ENCODE peak calls at places on chromosomes 4 and X, in seven cellular contexts. S, M, Q, N, K, T and V are unnamed samples.

GRCh38 chr4:180120114-180120513 is 2123.1 kb upstream of the TENM3 start:
- DNase-seq in S (no peak), M (no peak), Q (no peak), N (no peak), K (no peak), T (peak; percentile 13), V (no peak)

GRCh38 chrX:134603806-134604700 is 54.2 kb downstream of the PLAC1 start:
- DNase-seq in S (no peak), M (no peak), Q (no peak), N (no peak), K (no peak), T (peak; percentile 90), V (no peak)

GRCh38 chrX:11908371-11908770 is 150.3 kb downstream of the MSL3 start:
- DNase-seq in S (peak; percentile 25), M (no peak), Q (no peak), N (no peak), K (no peak), T (no peak), V (no peak)

GRCh38 chr4:99201687-99202086 is 17.4 kb downstream of the ADH6 start:
- DNase-seq in S (no peak), M (no peak), Q (no peak), N (no peak), K (no peak), T (peak; percentile 55), V (no peak)

GRCh38 chr4:168995537-168996295 is 14.3 kb downstream of the CBR4 start:
- DNase-seq in S (no peak), M (no peak), Q (no peak), N (no peak), K (no peak), T (peak; percentile 19), V (no peak)

GRCh38 chrX:129652565-129653169 is 2.1 kb downstream of the APLN start:
- DNase-seq in S (no peak), M (no peak), Q (no peak), N (peak; percentile 6), K (no peak), T (no peak), V (no peak)

GRCh38 chrX:550514-550913 is 80.1 kb upstream of the SHOX start:
- DNase-seq in S (no peak), M (no peak), Q (no peak), N (no peak), K (no peak), T (no peak), V (no peak)

GRCh38 chrX:44400588-44400987 is 57.1 kb upstream of the EFHC2 start:
- DNase-seq in S (no peak), M (no peak), Q (no peak), N (no peak), K (no peak), T (peak; percentile 96), V (no peak)

GRCh38 chr4:95213361-95213760 is 335.4 kb downstream of the UNC5C start:
- DNase-seq in S (no peak), M (no peak), Q (no peak), N (no peak), K (no peak), T (no peak), V (no peak)

GRCh38 chr4:139275281-139275735 is 4.7 kb downstream of the MGARP start:
- DNase-seq in S (no peak), M (no peak), Q (no peak), N (no peak), K (no peak), T (no peak), V (no peak)

GRCh38 chr4:5921578-5921977 is 28.7 kb upstream of the CRMP1 start:
- DNase-seq in S (no peak), M (no peak), Q (no peak), N (no peak), K (no peak), T (no peak), V (no peak)

GRCh38 chrX:5051831-5052491 is 1176.7 kb downstream of the NLGN4X start:
- DNase-seq in S (no peak), M (no peak), Q (peak; percentile 3), N (peak; percentile 50), K (peak; percentile 68), T (no peak), V (no peak)

GRCh38 chr4:7218686-7219085 is 26.3 kb downstream of the SORCS2 start:
- DNase-seq in S (no peak), M (no peak), Q (no peak), N (no peak), K (no peak), T (no peak), V (no peak)

GRCh38 chr4:115515379-115516171 is 402.2 kb upstream of the NDST4 start:
- DNase-seq in S (peak; percentile 32), M (peak; percentile 1), Q (no peak), N (no peak), K (no peak), T (no peak), V (no peak)

GRCh38 chrX:14546190-14546589 is 16.9 kb downstream of the GLRA2 start:
- DNase-seq in S (no peak), M (no peak), Q (no peak), N (no peak), K (no peak), T (no peak), V (no peak)

GRCh38 chr4:54499308-54500074 is 158.3 kb upstream of the KIT start:
- DNase-seq in S (no peak), M (no peak), Q (no peak), N (no peak), K (no peak), T (peak; percentile 5), V (no peak)

GRCh38 chr4:2091990-2092652 is 33.0 kb downstream of the NAT8L start:
- DNase-seq in S (no peak), M (no peak), Q (no peak), N (no peak), K (peak; percentile 15), T (no peak), V (no peak)

GRCh38 chr4:11634283-11634682 is 205.6 kb upstream of the HS3ST1 start:
- DNase-seq in S (no peak), M (no peak), Q (no peak), N (peak; percentile 74), K (no peak), T (no peak), V (no peak)

DNA sequence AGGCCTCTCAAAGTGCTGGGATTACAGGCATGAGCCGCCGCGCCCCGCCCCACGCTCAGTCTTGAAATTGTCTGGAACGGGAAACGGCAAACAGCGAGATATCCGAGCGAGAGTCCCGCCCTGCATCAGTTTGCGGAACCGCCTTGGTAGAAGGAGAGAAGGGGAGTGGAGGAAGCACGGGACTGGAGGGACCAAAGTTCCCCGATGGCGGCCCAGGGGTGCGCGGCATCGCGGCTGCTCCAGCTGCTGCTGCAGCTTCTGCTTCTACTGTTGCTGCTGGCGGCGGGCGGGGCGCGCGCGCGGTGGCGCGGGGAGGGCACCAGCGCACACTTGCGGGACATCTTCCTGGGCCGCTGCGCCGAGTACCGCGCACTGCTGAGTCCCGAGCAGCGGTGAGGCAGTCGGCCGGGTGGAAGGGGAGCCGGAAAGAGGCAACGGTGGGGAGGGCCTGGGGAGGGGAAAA is at the start of gene BST1:
- DNase-seq in S (no peak), M (peak; percentile 29), Q (peak; percentile 13), N (peak; percentile 89), K (peak; percentile 83), T (peak; percentile 50), V (peak; percentile 20)
- TF ChIP-seq POLR2A in S (no peak), M (no peak), Q (no peak), N (peak; percentile 76), K (no peak), T (no peak), V (no peak)

DNA sequence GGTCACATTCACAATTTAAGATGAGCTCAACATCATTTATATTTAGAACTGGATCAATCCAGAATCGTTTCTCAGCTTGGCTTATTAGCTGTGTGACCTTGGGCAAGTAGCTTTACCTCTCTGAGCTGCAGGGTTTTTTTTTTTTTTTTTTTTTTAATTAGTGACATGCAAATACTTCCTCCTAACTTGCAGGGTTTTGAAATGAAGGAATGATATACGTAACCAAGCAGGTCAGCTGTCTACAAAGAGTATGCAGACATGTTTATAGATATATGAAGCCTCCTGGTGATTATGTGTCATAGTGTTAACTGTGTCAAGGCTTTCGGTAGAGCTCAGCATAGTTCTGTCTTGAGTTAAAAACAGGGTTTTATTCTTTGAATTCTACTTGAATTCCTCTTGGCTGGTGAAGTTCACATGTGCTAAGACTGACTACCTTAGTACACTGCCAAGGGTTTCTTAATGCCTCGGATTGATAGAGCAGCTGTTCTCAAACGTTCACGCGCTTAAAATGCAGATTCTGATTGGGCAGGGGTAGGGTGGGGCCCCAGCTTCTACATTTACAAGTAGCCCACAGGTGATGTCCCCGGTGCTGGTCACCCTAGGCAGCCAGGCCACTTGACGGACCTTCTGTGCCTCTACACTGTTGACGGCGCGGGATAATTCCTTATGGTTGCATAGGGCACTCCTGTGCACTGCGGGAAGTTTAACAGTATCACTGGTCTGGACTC is 645 bp upstream of the STS start:
- DNase-seq in S (no peak), M (no peak), Q (peak; percentile 4), N (no peak), K (peak; percentile 63), T (no peak), V (no peak)
- TF ChIP-seq POLR2A in S (no peak), M (no peak), Q (no peak), N (no peak), K (no peak), T (no peak), V (no peak)

DNA sequence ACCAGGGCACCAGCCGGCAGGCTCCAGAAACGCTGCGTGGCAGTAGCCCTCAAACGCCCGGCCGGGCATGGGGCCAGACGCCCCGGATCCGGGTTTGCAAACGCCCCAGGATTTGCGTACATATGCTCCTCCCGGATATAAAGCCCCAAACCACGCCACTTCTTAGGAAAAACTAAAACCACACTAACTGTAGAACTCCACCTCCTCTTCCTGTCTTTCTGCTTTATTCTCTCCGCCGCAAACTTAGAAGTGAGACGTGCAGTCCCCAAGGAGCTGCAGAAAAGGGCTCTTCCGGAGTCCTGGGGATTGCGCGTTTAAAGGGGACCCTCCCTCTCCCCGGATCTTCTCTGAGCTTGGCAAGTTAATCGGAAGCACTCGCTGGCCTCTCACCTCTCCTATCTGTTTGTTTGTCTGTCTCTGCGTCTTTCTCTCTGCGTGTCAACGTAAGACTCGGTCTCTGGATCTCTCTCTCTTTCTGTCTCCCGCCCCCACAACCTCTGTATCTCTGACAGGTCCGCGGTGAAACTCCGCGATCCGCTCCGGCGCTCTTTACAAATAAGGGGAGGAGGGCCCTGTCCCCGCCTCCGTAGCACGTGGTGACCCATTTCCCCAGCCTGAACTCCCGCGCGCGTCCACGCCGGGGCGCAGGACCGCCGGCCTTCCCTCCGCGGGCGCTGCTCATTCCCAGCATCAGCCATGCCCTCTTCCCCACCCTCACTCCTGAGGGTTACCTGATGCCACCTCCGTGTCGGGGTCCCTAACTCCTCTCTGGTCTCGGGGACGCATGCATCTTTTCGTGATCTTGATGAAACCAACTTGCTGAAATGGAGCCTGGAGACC is at the start of gene SLC39A8:
- DNase-seq in S (peak; percentile 91), M (peak; percentile 79), Q (peak; percentile 82), N (peak; percentile 94), K (peak; percentile 95), T (peak; percentile 44), V (peak; percentile 77)
- TF ChIP-seq POLR2A in S (peak; percentile 66), M (peak; percentile 69), Q (peak; percentile 47), N (peak; percentile 59), K (no peak), T (no peak), V (peak; percentile 47)

DNA sequence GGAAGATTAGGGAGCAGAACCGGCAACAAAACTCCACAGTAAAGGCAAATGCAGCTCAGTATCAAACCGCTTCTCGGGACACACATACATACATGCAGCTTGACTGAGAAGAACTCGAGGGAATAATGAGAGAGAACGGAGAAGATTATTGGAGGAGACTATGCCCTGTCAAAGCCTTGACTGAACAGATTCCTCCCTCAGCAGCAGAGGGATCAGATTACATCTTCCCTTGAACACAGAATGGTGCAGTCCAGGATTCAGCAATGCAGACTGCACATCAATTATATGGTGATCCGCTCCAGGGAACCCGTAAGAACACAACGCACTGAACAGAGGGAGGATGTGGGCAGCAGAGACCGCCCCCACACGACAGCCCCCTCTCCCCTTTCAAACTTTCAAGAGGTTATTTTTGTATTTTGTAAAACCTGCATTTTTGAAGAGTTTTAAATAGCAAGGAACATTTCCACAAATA is 183.2 kb downstream of the FBXW7 start:
- DNase-seq in S (peak; percentile 59), M (peak; percentile 3), Q (peak; percentile 72), N (peak; percentile 54), K (peak; percentile 30), T (peak; percentile 97), V (no peak)
- TF ChIP-seq POLR2A in S (peak; percentile 46), M (peak; percentile 78), Q (peak; percentile 17), N (no peak), K (no peak), T (peak; percentile 70), V (no peak)